ENCODE peak calls at places on chromosomes 1 and 21, in five cellular contexts. D is endothelial cell; E is stimulated activated CD4-positive, alpha-beta T cell treated with anti-CD3 and anti-CD28 coated beads, Interleukin-4, amount 100 ng/mL, for 1 hour; H is C1 segment of cervical spinal cord; W is aorta. X is an unnamed sample.
A peak's percentile ranks its signal among the peaks of the same experiment; 100 is the strongest.

GRCh38 chr1:38786040-38786436 is 73.5 kb downstream of the RRAGC start:
- DNase-seq in D (no peak), E (no peak), H (no peak), W (no peak), X (no peak)

GRCh38 chr1:119141020-119141424 is 569 bp upstream of the WARS2 start:
- DNase-seq in D (peak; percentile 35), E (peak; percentile 38), H (no peak), W (peak; percentile 53), X (no peak)

GRCh38 chr1:230772457-230773395 is 25.5 kb downstream of the CAPN9 start:
- DNase-seq in D (no peak), E (no peak), H (peak; percentile 59), W (no peak), X (no peak)

GRCh38 chr1:43879414-43879813 is 54.2 kb upstream of the ARTN start:
- DNase-seq in D (no peak), E (no peak), H (no peak), W (no peak), X (peak; percentile 33)

GRCh38 chr1:33410091-33410701 is 20.7 kb downstream of the PHC2 start:
- DNase-seq in D (no peak), E (no peak), H (peak; percentile 51), W (peak; percentile 59), X (no peak)

GRCh38 chr1:65372557-65372956 is 47.9 kb upstream of the LEPR start:
- DNase-seq in D (no peak), E (no peak), H (no peak), W (no peak), X (no peak)

GRCh38 chr1:40924767-40925166 is 54.7 kb upstream of the CTPS1 start:
- DNase-seq in D (no peak), E (no peak), H (no peak), W (no peak), X (no peak)

GRCh38 chr1:76268341-76268740 is 193.8 kb downstream of the ST6GALNAC3 start:
- DNase-seq in D (no peak), E (no peak), H (no peak), W (no peak), X (no peak)

GRCh38 chr1:51517361-51518032 is 1.6 kb downstream of the EPS15 start:
- DNase-seq in D (no peak), E (no peak), H (no peak), W (no peak), X (no peak)

GRCh38 chr1:69073176-69073575 is 494.5 kb upstream of the LRRC7 start:
- DNase-seq in D (no peak), E (no peak), H (no peak), W (no peak), X (no peak)

GRCh38 chr21:23968722-23969647 is 1638.3 kb downstream of the MRPL39 start:
- DNase-seq in D (peak; percentile 66), E (peak; percentile 47), H (no peak), W (no peak), X (peak; percentile 57)

GRCh38 chr1:63475761-63476160 is 47.3 kb downstream of the ITGB3BP start:
- DNase-seq in D (no peak), E (no peak), H (no peak), W (no peak), X (no peak)

GRCh38 chr21:46397211-46397905 is 61.3 kb upstream of the DIP2A start:
- DNase-seq in D (no peak), E (no peak), H (no peak), W (peak; percentile 12), X (no peak)

GRCh38 chr1:15083578-15083977 is 70.0 kb upstream of the TMEM51 start:
- DNase-seq in D (no peak), E (no peak), H (no peak), W (no peak), X (no peak)

GRCh38 chr21:36902331-36902730 is 64.1 kb downstream of the HLCS start:
- DNase-seq in D (no peak), E (no peak), H (no peak), W (no peak), X (no peak)

GRCh38 chr1:11700655-11701467 is 9.4 kb downstream of the DRAXIN start:
- DNase-seq in D (no peak), E (no peak), H (no peak), W (no peak), X (no peak)

GRCh38 chr1:56584910-56585528 is 5.7 kb upstream of the PLPP3 start:
- DNase-seq in D (peak; percentile 44), E (no peak), H (no peak), W (no peak), X (no peak)

GRCh38 chr1:173062156-173062938 is 11.6 kb upstream of the TNFSF18 start:
- DNase-seq in D (no peak), E (no peak), H (no peak), W (no peak), X (peak; percentile 55)

GRCh38 chr1:11858968-11859871 is 475 bp upstream of the NPPB start:
- DNase-seq in D (peak; percentile 88), E (peak; percentile 74), H (no peak), W (peak; percentile 71), X (no peak)

GRCh38 chr1:94169126-94169525 is 48.2 kb upstream of the ABCA4 start:
- DNase-seq in D (no peak), E (no peak), H (no peak), W (no peak), X (no peak)

GRCh38 chr1:234683856-234684632 is 74.1 kb upstream of the IRF2BP2 start:
- DNase-seq in D (no peak), E (no peak), H (no peak), W (no peak), X (peak; percentile 64)

GRCh38 chr1:41435570-41436178 is 48.8 kb downstream of the EDN2 start:
- DNase-seq in D (no peak), E (no peak), H (no peak), W (no peak), X (no peak)